ENCODE peak calls at places on chromosomes 12 and 14, in seven cellular contexts. One of them, this sample, is unnamed.

GRCh38 chr12:104315326-104316224 is 12.0 kb downstream of the EID3 start:
- DNase-seq in stimulated activated naive B cell treated with anti-CD40 and anti-IgM and Interleukin-4, amounts not matched to agents 10 μg/mL and 1 μg/mL and 100 μg/mL, for 72 hours: no peak
- DNase-seq in DND-41: no peak
- DNase-seq in fibroblast of lung: peak
- DNase-seq in NCI-H524: no peak
- DNase-seq in stimulated activated CD8-positive, alpha-beta memory T cell treated with anti-CD3 and anti-CD28 coated beads, Interleukin-12 subunit alpha, Interleukin-12 subunit beta, amount 100 ng/mL, for 1 hour: no peak
- DNase-seq in EH: no peak
- DNase-seq in this sample: no peak

GRCh38 chr12:131710464-131711457 is at the start of gene SFSWAP:
- DNase-seq in fibroblast of lung: peak
- DNase-seq in DND-41: peak
- DNase-seq in stimulated activated CD8-positive, alpha-beta memory T cell treated with anti-CD3 and anti-CD28 coated beads, Interleukin-12 subunit alpha, Interleukin-12 subunit beta, amount 100 ng/mL, for 1 hour: peak
- DNase-seq in NCI-H524: peak
- DNase-seq in stimulated activated naive B cell treated with anti-CD40 and anti-IgM and Interleukin-4, amounts not matched to agents 10 μg/mL and 1 μg/mL and 100 μg/mL, for 72 hours: peak
- DNase-seq in EH: peak
- DNase-seq in this sample: peak

GRCh38 chr14:64855732-64856527 is 23.8 kb downstream of the SPTB start:
- DNase-seq in EH: no peak
- DNase-seq in NCI-H524: no peak
- DNase-seq in stimulated activated CD8-positive, alpha-beta memory T cell treated with anti-CD3 and anti-CD28 coated beads, Interleukin-12 subunit alpha, Interleukin-12 subunit beta, amount 100 ng/mL, for 1 hour: no peak
- DNase-seq in DND-41: peak
- DNase-seq in fibroblast of lung: no peak
- DNase-seq in stimulated activated naive B cell treated with anti-CD40 and anti-IgM and Interleukin-4, amounts not matched to agents 10 μg/mL and 1 μg/mL and 100 μg/mL, for 72 hours: no peak
- DNase-seq in this sample: no peak

GRCh38 chr14:64611358-64612020 is 61.7 kb downstream of the PPP1R36 start:
- DNase-seq in stimulated activated naive B cell treated with anti-CD40 and anti-IgM and Interleukin-4, amounts not matched to agents 10 μg/mL and 1 μg/mL and 100 μg/mL, for 72 hours: no peak
- DNase-seq in DND-41: no peak
- DNase-seq in fibroblast of lung: peak
- DNase-seq in stimulated activated CD8-positive, alpha-beta memory T cell treated with anti-CD3 and anti-CD28 coated beads, Interleukin-12 subunit alpha, Interleukin-12 subunit beta, amount 100 ng/mL, for 1 hour: no peak
- DNase-seq in EH: peak
- DNase-seq in NCI-H524: no peak
- DNase-seq in this sample: no peak

GRCh38 chr12:30095511-30095910 is 311.8 kb upstream of the TMTC1 start:
- DNase-seq in DND-41: no peak
- DNase-seq in stimulated activated CD8-positive, alpha-beta memory T cell treated with anti-CD3 and anti-CD28 coated beads, Interleukin-12 subunit alpha, Interleukin-12 subunit beta, amount 100 ng/mL, for 1 hour: no peak
- DNase-seq in EH: no peak
- DNase-seq in fibroblast of lung: peak
- DNase-seq in NCI-H524: no peak
- DNase-seq in stimulated activated naive B cell treated with anti-CD40 and anti-IgM and Interleukin-4, amounts not matched to agents 10 μg/mL and 1 μg/mL and 100 μg/mL, for 72 hours: no peak
- DNase-seq in this sample: no peak

GRCh38 chr12:117024961-117025480 is 74.2 kb downstream of the TESC start:
- DNase-seq in DND-41: no peak
- DNase-seq in fibroblast of lung: no peak
- DNase-seq in stimulated activated naive B cell treated with anti-CD40 and anti-IgM and Interleukin-4, amounts not matched to agents 10 μg/mL and 1 μg/mL and 100 μg/mL, for 72 hours: no peak
- DNase-seq in stimulated activated CD8-positive, alpha-beta memory T cell treated with anti-CD3 and anti-CD28 coated beads, Interleukin-12 subunit alpha, Interleukin-12 subunit beta, amount 100 ng/mL, for 1 hour: no peak
- DNase-seq in EH: no peak
- DNase-seq in NCI-H524: no peak
- DNase-seq in this sample: no peak

GRCh38 chr14:29321646-29322045 is 555.1 kb downstream of the FOXG1 start:
- DNase-seq in fibroblast of lung: peak
- DNase-seq in stimulated activated naive B cell treated with anti-CD40 and anti-IgM and Interleukin-4, amounts not matched to agents 10 μg/mL and 1 μg/mL and 100 μg/mL, for 72 hours: no peak
- DNase-seq in DND-41: no peak
- DNase-seq in stimulated activated CD8-positive, alpha-beta memory T cell treated with anti-CD3 and anti-CD28 coated beads, Interleukin-12 subunit alpha, Interleukin-12 subunit beta, amount 100 ng/mL, for 1 hour: no peak
- DNase-seq in EH: peak
- DNase-seq in NCI-H524: no peak
- DNase-seq in this sample: no peak

GRCh38 chr12:52216107-52216506 is 16.9 kb upstream of the KRT7 start:
- DNase-seq in DND-41: no peak
- DNase-seq in NCI-H524: no peak
- DNase-seq in stimulated activated CD8-positive, alpha-beta memory T cell treated with anti-CD3 and anti-CD28 coated beads, Interleukin-12 subunit alpha, Interleukin-12 subunit beta, amount 100 ng/mL, for 1 hour: no peak
- DNase-seq in stimulated activated naive B cell treated with anti-CD40 and anti-IgM and Interleukin-4, amounts not matched to agents 10 μg/mL and 1 μg/mL and 100 μg/mL, for 72 hours: no peak
- DNase-seq in fibroblast of lung: no peak
- DNase-seq in EH: peak
- DNase-seq in this sample: no peak

GRCh38 chr12:76967181-76967885 is 88.5 kb upstream of the CSRP2 start:
- DNase-seq in DND-41: no peak
- DNase-seq in fibroblast of lung: no peak
- DNase-seq in stimulated activated CD8-positive, alpha-beta memory T cell treated with anti-CD3 and anti-CD28 coated beads, Interleukin-12 subunit alpha, Interleukin-12 subunit beta, amount 100 ng/mL, for 1 hour: no peak
- DNase-seq in NCI-H524: no peak
- DNase-seq in stimulated activated naive B cell treated with anti-CD40 and anti-IgM and Interleukin-4, amounts not matched to agents 10 μg/mL and 1 μg/mL and 100 μg/mL, for 72 hours: no peak
- DNase-seq in EH: no peak
- DNase-seq in this sample: no peak

GRCh38 chr12:94203181-94203546 is 54.8 kb downstream of the PLXNC1 start:
- DNase-seq in NCI-H524: no peak
- DNase-seq in DND-41: no peak
- DNase-seq in stimulated activated CD8-positive, alpha-beta memory T cell treated with anti-CD3 and anti-CD28 coated beads, Interleukin-12 subunit alpha, Interleukin-12 subunit beta, amount 100 ng/mL, for 1 hour: no peak
- DNase-seq in stimulated activated naive B cell treated with anti-CD40 and anti-IgM and Interleukin-4, amounts not matched to agents 10 μg/mL and 1 μg/mL and 100 μg/mL, for 72 hours: no peak
- DNase-seq in fibroblast of lung: no peak
- DNase-seq in EH: no peak
- DNase-seq in this sample: no peak

GRCh38 chr14:20790439-20791116 is 9.5 kb downstream of the RNASE6 start:
- DNase-seq in EH: no peak
- DNase-seq in DND-41: no peak
- DNase-seq in stimulated activated CD8-positive, alpha-beta memory T cell treated with anti-CD3 and anti-CD28 coated beads, Interleukin-12 subunit alpha, Interleukin-12 subunit beta, amount 100 ng/mL, for 1 hour: no peak
- DNase-seq in NCI-H524: no peak
- DNase-seq in fibroblast of lung: no peak
- DNase-seq in stimulated activated naive B cell treated with anti-CD40 and anti-IgM and Interleukin-4, amounts not matched to agents 10 μg/mL and 1 μg/mL and 100 μg/mL, for 72 hours: no peak
- DNase-seq in this sample: no peak

GRCh38 chr12:110366474-110367208 is 36.9 kb downstream of the ANAPC7 start:
- DNase-seq in DND-41: no peak
- DNase-seq in fibroblast of lung: no peak
- DNase-seq in stimulated activated naive B cell treated with anti-CD40 and anti-IgM and Interleukin-4, amounts not matched to agents 10 μg/mL and 1 μg/mL and 100 μg/mL, for 72 hours: no peak
- DNase-seq in stimulated activated CD8-positive, alpha-beta memory T cell treated with anti-CD3 and anti-CD28 coated beads, Interleukin-12 subunit alpha, Interleukin-12 subunit beta, amount 100 ng/mL, for 1 hour: no peak
- DNase-seq in EH: no peak
- DNase-seq in NCI-H524: no peak
- DNase-seq in this sample: peak

GRCh38 chr12:7899755-7900154 is 27.0 kb upstream of the SLC2A14 start:
- DNase-seq in stimulated activated CD8-positive, alpha-beta memory T cell treated with anti-CD3 and anti-CD28 coated beads, Interleukin-12 subunit alpha, Interleukin-12 subunit beta, amount 100 ng/mL, for 1 hour: no peak
- DNase-seq in DND-41: no peak
- DNase-seq in NCI-H524: no peak
- DNase-seq in fibroblast of lung: peak
- DNase-seq in stimulated activated naive B cell treated with anti-CD40 and anti-IgM and Interleukin-4, amounts not matched to agents 10 μg/mL and 1 μg/mL and 100 μg/mL, for 72 hours: no peak
- DNase-seq in EH: peak
- DNase-seq in this sample: no peak

GRCh38 chr12:32917094-32917611 is 20.6 kb upstream of the PKP2 start:
- DNase-seq in EH: no peak
- DNase-seq in stimulated activated naive B cell treated with anti-CD40 and anti-IgM and Interleukin-4, amounts not matched to agents 10 μg/mL and 1 μg/mL and 100 μg/mL, for 72 hours: no peak
- DNase-seq in NCI-H524: no peak
- DNase-seq in stimulated activated CD8-positive, alpha-beta memory T cell treated with anti-CD3 and anti-CD28 coated beads, Interleukin-12 subunit alpha, Interleukin-12 subunit beta, amount 100 ng/mL, for 1 hour: no peak
- DNase-seq in DND-41: no peak
- DNase-seq in fibroblast of lung: peak
- DNase-seq in this sample: no peak

GRCh38 chr12:79451365-79451764 is 239.4 kb downstream of the PAWR start:
- DNase-seq in EH: peak
- DNase-seq in fibroblast of lung: no peak
- DNase-seq in stimulated activated naive B cell treated with anti-CD40 and anti-IgM and Interleukin-4, amounts not matched to agents 10 μg/mL and 1 μg/mL and 100 μg/mL, for 72 hours: no peak
- DNase-seq in stimulated activated CD8-positive, alpha-beta memory T cell treated with anti-CD3 and anti-CD28 coated beads, Interleukin-12 subunit alpha, Interleukin-12 subunit beta, amount 100 ng/mL, for 1 hour: no peak
- DNase-seq in NCI-H524: no peak
- DNase-seq in DND-41: no peak
- DNase-seq in this sample: no peak

GRCh38 chr12:105214670-105215375 is 21.2 kb downstream of the APPL2 start:
- DNase-seq in fibroblast of lung: no peak
- DNase-seq in EH: peak
- DNase-seq in DND-41: no peak
- DNase-seq in NCI-H524: no peak
- DNase-seq in stimulated activated CD8-positive, alpha-beta memory T cell treated with anti-CD3 and anti-CD28 coated beads, Interleukin-12 subunit alpha, Interleukin-12 subunit beta, amount 100 ng/mL, for 1 hour: no peak
- DNase-seq in stimulated activated naive B cell treated with anti-CD40 and anti-IgM and Interleukin-4, amounts not matched to agents 10 μg/mL and 1 μg/mL and 100 μg/mL, for 72 hours: no peak
- DNase-seq in this sample: no peak

GRCh38 chr14:76867536-76868452 is 41.6 kb downstream of the LRRC74A start:
- DNase-seq in stimulated activated naive B cell treated with anti-CD40 and anti-IgM and Interleukin-4, amounts not matched to agents 10 μg/mL and 1 μg/mL and 100 μg/mL, for 72 hours: peak
- DNase-seq in fibroblast of lung: no peak
- DNase-seq in NCI-H524: no peak
- DNase-seq in EH: no peak
- DNase-seq in stimulated activated CD8-positive, alpha-beta memory T cell treated with anti-CD3 and anti-CD28 coated beads, Interleukin-12 subunit alpha, Interleukin-12 subunit beta, amount 100 ng/mL, for 1 hour: no peak
- DNase-seq in DND-41: peak
- DNase-seq in this sample: no peak

GRCh38 chr14:81818271-81818670 is 284.6 kb upstream of the SEL1L start:
- DNase-seq in DND-41: no peak
- DNase-seq in EH: no peak
- DNase-seq in stimulated activated CD8-positive, alpha-beta memory T cell treated with anti-CD3 and anti-CD28 coated beads, Interleukin-12 subunit alpha, Interleukin-12 subunit beta, amount 100 ng/mL, for 1 hour: no peak
- DNase-seq in fibroblast of lung: no peak
- DNase-seq in stimulated activated naive B cell treated with anti-CD40 and anti-IgM and Interleukin-4, amounts not matched to agents 10 μg/mL and 1 μg/mL and 100 μg/mL, for 72 hours: no peak
- DNase-seq in NCI-H524: no peak
- DNase-seq in this sample: peak

GRCh38 chr14:100587248-100587762 is at the start of gene BEGAIN:
- DNase-seq in fibroblast of lung: no peak
- DNase-seq in NCI-H524: no peak
- DNase-seq in stimulated activated CD8-positive, alpha-beta memory T cell treated with anti-CD3 and anti-CD28 coated beads, Interleukin-12 subunit alpha, Interleukin-12 subunit beta, amount 100 ng/mL, for 1 hour: no peak
- DNase-seq in stimulated activated naive B cell treated with anti-CD40 and anti-IgM and Interleukin-4, amounts not matched to agents 10 μg/mL and 1 μg/mL and 100 μg/mL, for 72 hours: no peak
- DNase-seq in EH: no peak
- DNase-seq in DND-41: no peak
- DNase-seq in this sample: no peak

GRCh38 chr12:95601626-95602025 is 50.4 kb upstream of the USP44 start:
- DNase-seq in stimulated activated CD8-positive, alpha-beta memory T cell treated with anti-CD3 and anti-CD28 coated beads, Interleukin-12 subunit alpha, Interleukin-12 subunit beta, amount 100 ng/mL, for 1 hour: no peak
- DNase-seq in stimulated activated naive B cell treated with anti-CD40 and anti-IgM and Interleukin-4, amounts not matched to agents 10 μg/mL and 1 μg/mL and 100 μg/mL, for 72 hours: no peak
- DNase-seq in DND-41: no peak
- DNase-seq in NCI-H524: peak
- DNase-seq in fibroblast of lung: peak
- DNase-seq in EH: peak
- DNase-seq in this sample: no peak

GRCh38 chr12:6608592-6609311 is 1.6 kb upstream of the CHD4 start:
- DNase-seq in fibroblast of lung: peak
- DNase-seq in EH: no peak
- DNase-seq in stimulated activated naive B cell treated with anti-CD40 and anti-IgM and Interleukin-4, amounts not matched to agents 10 μg/mL and 1 μg/mL and 100 μg/mL, for 72 hours: no peak
- DNase-seq in stimulated activated CD8-positive, alpha-beta memory T cell treated with anti-CD3 and anti-CD28 coated beads, Interleukin-12 subunit alpha, Interleukin-12 subunit beta, amount 100 ng/mL, for 1 hour: no peak
- DNase-seq in DND-41: peak
- DNase-seq in NCI-H524: no peak
- DNase-seq in this sample: peak

GRCh38 chr14:73789996-73790581 is 61.5 kb upstream of the PTGR2 start:
- DNase-seq in NCI-H524: no peak
- DNase-seq in EH: peak
- DNase-seq in DND-41: no peak
- DNase-seq in stimulated activated CD8-positive, alpha-beta memory T cell treated with anti-CD3 and anti-CD28 coated beads, Interleukin-12 subunit alpha, Interleukin-12 subunit beta, amount 100 ng/mL, for 1 hour: no peak
- DNase-seq in stimulated activated naive B cell treated with anti-CD40 and anti-IgM and Interleukin-4, amounts not matched to agents 10 μg/mL and 1 μg/mL and 100 μg/mL, for 72 hours: no peak
- DNase-seq in fibroblast of lung: peak
- DNase-seq in this sample: no peak

GRCh38 chr12:54988402-54989054 is 4.0 kb upstream of the TESPA1 start:
- DNase-seq in stimulated activated CD8-positive, alpha-beta memory T cell treated with anti-CD3 and anti-CD28 coated beads, Interleukin-12 subunit alpha, Interleukin-12 subunit beta, amount 100 ng/mL, for 1 hour: no peak
- DNase-seq in stimulated activated naive B cell treated with anti-CD40 and anti-IgM and Interleukin-4, amounts not matched to agents 10 μg/mL and 1 μg/mL and 100 μg/mL, for 72 hours: no peak
- DNase-seq in DND-41: no peak
- DNase-seq in fibroblast of lung: peak
- DNase-seq in EH: peak
- DNase-seq in NCI-H524: peak
- DNase-seq in this sample: peak

GRCh38 chr12:95848575-95849388 is 10.0 kb upstream of the SNRPF start:
- DNase-seq in stimulated activated naive B cell treated with anti-CD40 and anti-IgM and Interleukin-4, amounts not matched to agents 10 μg/mL and 1 μg/mL and 100 μg/mL, for 72 hours: no peak
- DNase-seq in NCI-H524: no peak
- DNase-seq in EH: peak
- DNase-seq in stimulated activated CD8-positive, alpha-beta memory T cell treated with anti-CD3 and anti-CD28 coated beads, Interleukin-12 subunit alpha, Interleukin-12 subunit beta, amount 100 ng/mL, for 1 hour: no peak
- DNase-seq in DND-41: peak
- DNase-seq in fibroblast of lung: peak
- DNase-seq in this sample: peak

GRCh38 chr14:49950275-49951250 is 57.7 kb downstream of the ARF6 start:
- DNase-seq in EH: peak
- DNase-seq in stimulated activated CD8-positive, alpha-beta memory T cell treated with anti-CD3 and anti-CD28 coated beads, Interleukin-12 subunit alpha, Interleukin-12 subunit beta, amount 100 ng/mL, for 1 hour: no peak
- DNase-seq in fibroblast of lung: no peak
- DNase-seq in NCI-H524: no peak
- DNase-seq in stimulated activated naive B cell treated with anti-CD40 and anti-IgM and Interleukin-4, amounts not matched to agents 10 μg/mL and 1 μg/mL and 100 μg/mL, for 72 hours: no peak
- DNase-seq in DND-41: no peak
- DNase-seq in this sample: no peak

GRCh38 chr12:70543444-70543843 is 93.8 kb downstream of the PTPRB start:
- DNase-seq in EH: peak
- DNase-seq in stimulated activated naive B cell treated with anti-CD40 and anti-IgM and Interleukin-4, amounts not matched to agents 10 μg/mL and 1 μg/mL and 100 μg/mL, for 72 hours: no peak
- DNase-seq in NCI-H524: no peak
- DNase-seq in DND-41: no peak
- DNase-seq in fibroblast of lung: peak
- DNase-seq in stimulated activated CD8-positive, alpha-beta memory T cell treated with anti-CD3 and anti-CD28 coated beads, Interleukin-12 subunit alpha, Interleukin-12 subunit beta, amount 100 ng/mL, for 1 hour: no peak
- DNase-seq in this sample: peak

GRCh38 chr12:132586929-132587328 is 23.5 kb downstream of the LRCOL1 start:
- DNase-seq in DND-41: no peak
- DNase-seq in NCI-H524: no peak
- DNase-seq in stimulated activated CD8-positive, alpha-beta memory T cell treated with anti-CD3 and anti-CD28 coated beads, Interleukin-12 subunit alpha, Interleukin-12 subunit beta, amount 100 ng/mL, for 1 hour: no peak
- DNase-seq in fibroblast of lung: no peak
- DNase-seq in EH: no peak
- DNase-seq in stimulated activated naive B cell treated with anti-CD40 and anti-IgM and Interleukin-4, amounts not matched to agents 10 μg/mL and 1 μg/mL and 100 μg/mL, for 72 hours: no peak
- DNase-seq in this sample: no peak

GRCh38 chr14:53148612-53149202 is 4.4 kb downstream of the DDHD1 start:
- DNase-seq in NCI-H524: no peak
- DNase-seq in stimulated activated naive B cell treated with anti-CD40 and anti-IgM and Interleukin-4, amounts not matched to agents 10 μg/mL and 1 μg/mL and 100 μg/mL, for 72 hours: no peak
- DNase-seq in EH: no peak
- DNase-seq in fibroblast of lung: no peak
- DNase-seq in DND-41: no peak
- DNase-seq in stimulated activated CD8-positive, alpha-beta memory T cell treated with anti-CD3 and anti-CD28 coated beads, Interleukin-12 subunit alpha, Interleukin-12 subunit beta, amount 100 ng/mL, for 1 hour: no peak
- DNase-seq in this sample: no peak

GRCh38 chr12:54657048-54657696 is 9.0 kb upstream of the DCD start:
- DNase-seq in EH: no peak
- DNase-seq in stimulated activated CD8-positive, alpha-beta memory T cell treated with anti-CD3 and anti-CD28 coated beads, Interleukin-12 subunit alpha, Interleukin-12 subunit beta, amount 100 ng/mL, for 1 hour: no peak
- DNase-seq in DND-41: no peak
- DNase-seq in stimulated activated naive B cell treated with anti-CD40 and anti-IgM and Interleukin-4, amounts not matched to agents 10 μg/mL and 1 μg/mL and 100 μg/mL, for 72 hours: no peak
- DNase-seq in NCI-H524: no peak
- DNase-seq in fibroblast of lung: no peak
- DNase-seq in this sample: no peak

GRCh38 chr12:126784328-126784921 is 1482.5 kb upstream of the TMEM132C start:
- DNase-seq in DND-41: peak
- DNase-seq in fibroblast of lung: no peak
- DNase-seq in EH: peak
- DNase-seq in NCI-H524: peak
- DNase-seq in stimulated activated CD8-positive, alpha-beta memory T cell treated with anti-CD3 and anti-CD28 coated beads, Interleukin-12 subunit alpha, Interleukin-12 subunit beta, amount 100 ng/mL, for 1 hour: peak
- DNase-seq in stimulated activated naive B cell treated with anti-CD40 and anti-IgM and Interleukin-4, amounts not matched to agents 10 μg/mL and 1 μg/mL and 100 μg/mL, for 72 hours: no peak
- DNase-seq in this sample: peak

GRCh38 chr12:31659087-31659942 is at the start of gene ETFBKMT:
- DNase-seq in EH: peak
- DNase-seq in stimulated activated CD8-positive, alpha-beta memory T cell treated with anti-CD3 and anti-CD28 coated beads, Interleukin-12 subunit alpha, Interleukin-12 subunit beta, amount 100 ng/mL, for 1 hour: peak
- DNase-seq in fibroblast of lung: peak
- DNase-seq in stimulated activated naive B cell treated with anti-CD40 and anti-IgM and Interleukin-4, amounts not matched to agents 10 μg/mL and 1 μg/mL and 100 μg/mL, for 72 hours: peak
- DNase-seq in DND-41: peak
- DNase-seq in NCI-H524: peak
- DNase-seq in this sample: peak

GRCh38 chr14:100190126-100190525 is 30.7 kb upstream of the DEGS2 start:
- DNase-seq in stimulated activated CD8-positive, alpha-beta memory T cell treated with anti-CD3 and anti-CD28 coated beads, Interleukin-12 subunit alpha, Interleukin-12 subunit beta, amount 100 ng/mL, for 1 hour: no peak
- DNase-seq in DND-41: no peak
- DNase-seq in stimulated activated naive B cell treated with anti-CD40 and anti-IgM and Interleukin-4, amounts not matched to agents 10 μg/mL and 1 μg/mL and 100 μg/mL, for 72 hours: no peak
- DNase-seq in EH: no peak
- DNase-seq in NCI-H524: no peak
- DNase-seq in fibroblast of lung: no peak
- DNase-seq in this sample: no peak

This sample was measured in NCI-H82.